ENCODE peak calls at places on chromosome 14, in eight cellular contexts. D, X, T, V, G, C, N and L are unnamed samples.

GRCh38 chr14:73796881-73797539 is 54.6 kb upstream of the PTGR2 start:
- DNase-seq in D (no peak), X (no peak), T (no peak), V (peak; percentile 26), G (no peak), C (no peak), N (no peak), L (peak; percentile 62)

GRCh38 chr14:93009471-93010117 is 86.6 kb downstream of the CHGA start:
- DNase-seq in D (no peak), X (peak; percentile 61), T (peak; percentile 52), V (no peak), G (no peak), C (no peak), N (no peak), L (no peak)

GRCh38 chr14:57575482-57575881 is 81.8 kb upstream of the CCDC198 start:
- DNase-seq in D (no peak), X (no peak), T (no peak), V (no peak), G (peak; percentile 7), C (no peak), N (no peak), L (peak; percentile 76)

GRCh38 chr14:89409961-89410360 is 7.1 kb downstream of the FOXN3 start:
- DNase-seq in D (no peak), X (no peak), T (no peak), V (no peak), G (no peak), C (no peak), N (no peak), L (no peak)

GRCh38 chr14:49512571-49512970 is 73.6 kb downstream of the RPS29 start:
- DNase-seq in D (no peak), X (no peak), T (no peak), V (no peak), G (no peak), C (no peak), N (no peak), L (no peak)

GRCh38 chr14:94426526-94426925 is 26.1 kb downstream of the SERPINA11 start:
- DNase-seq in D (no peak), X (no peak), T (no peak), V (no peak), G (no peak), C (no peak), N (no peak), L (no peak)

GRCh38 chr14:34460841-34461240 is 1.2 kb downstream of the SPTSSA start:
- DNase-seq in D (no peak), X (peak; percentile 28), T (no peak), V (peak; percentile 89), G (peak; percentile 12), C (no peak), N (no peak), L (peak; percentile 10)

GRCh38 chr14:93050761-93051160 is 65.0 kb downstream of the ITPK1 start:
- DNase-seq in D (no peak), X (no peak), T (no peak), V (no peak), G (no peak), C (no peak), N (no peak), L (no peak)

GRCh38 chr14:105180598-105181528 is at the start of gene NUDT14:
- DNase-seq in D (no peak), X (no peak), T (peak; percentile 45), V (peak; percentile 27), G (peak; percentile 88), C (peak; percentile 97), N (peak; percentile 76), L (peak; percentile 81)